ENCODE peak calls at places on chromosomes 7 and 10, in eight cellular contexts. J is hepatocyte; L is CD8-positive, alpha-beta T cell; E is tibial artery; S is BE2C; B is aorta; N is pancreas; A is HCT116. F is an unnamed sample. For H3K36me3 and H3K4me1, the result is how much of the 10 kb centered on the place peaks cover.

GRCh38 chr7:29415215-29415614 is 148.4 kb upstream of the PRR15 start:
- DNase-seq in J (no peak), L (no peak), E (no peak), S (no peak), B (no peak), N (no peak), A (no peak), F (no peak)

GRCh38 chr10:130805635-130806030 is 505.9 kb downstream of the TCERG1L start:
- DNase-seq in J (no peak), L (no peak), E (no peak), S (no peak), B (no peak), N (no peak), A (no peak), F (peak)

GRCh38 chr7:91083855-91084644 is 180.2 kb upstream of the FZD1 start:
- DNase-seq in J (peak), L (no peak), E (peak), S (no peak), B (peak), N (peak), A (no peak), F (no peak)

GRCh38 chr7:95933618-95934017 is 161.3 kb downstream of the DYNC1I1 start:
- DNase-seq in J (no peak), L (no peak), E (no peak), S (no peak), B (no peak), N (no peak), A (no peak), F (no peak)

GRCh38 chr7:19390795-19391194 is 245.6 kb upstream of the FERD3L start:
- DNase-seq in J (no peak), L (no peak), E (no peak), S (no peak), B (no peak), N (no peak), A (no peak), F (no peak)

GRCh38 chr7:47379629-47380324 is 202.1 kb downstream of the TNS3 start:
- DNase-seq in J (peak), L (no peak), E (peak), S (peak), B (peak), N (peak), A (peak), F (peak)

GRCh38 chr10:70690584-70690983 is 18.3 kb downstream of the ADAMTS14 start:
- DNase-seq in J (no peak), L (no peak), E (no peak), S (no peak), B (no peak), N (no peak), A (no peak), F (no peak)

GRCh38 chr10:29860159-29860558 is 199.2 kb downstream of the JCAD start:
- DNase-seq in J (no peak), L (no peak), E (no peak), S (no peak), B (no peak), N (no peak), A (no peak), F (no peak)

GRCh38 chr7:107130487-107131220 is 38.1 kb upstream of the HBP1 start:
- DNase-seq in J (no peak), L (no peak), E (no peak), S (no peak), B (no peak), N (no peak), A (no peak), F (no peak)

GRCh38 chr10:70176441-70176840 is 6.1 kb upstream of the SAR1A start:
- DNase-seq in J (no peak), L (no peak), E (no peak), S (no peak), B (no peak), N (no peak), A (no peak), F (no peak)

GRCh38 chr7:106947244-106947728 is 82.2 kb downstream of the PIK3CG start:
- DNase-seq in J (peak), L (peak), E (no peak), S (peak), B (no peak), N (no peak), A (peak), F (no peak)

GRCh38 chr7:79304711-79305110 is 148.8 kb downstream of the MAGI2 start:
- DNase-seq in J (no peak), L (no peak), E (no peak), S (no peak), B (no peak), N (no peak), A (no peak), F (no peak)

GRCh38 chr10:8817303-8817702 is 762.8 kb downstream of the GATA3 start:
- DNase-seq in J (no peak), L (no peak), E (no peak), S (peak), B (no peak), N (no peak), A (no peak), F (no peak)

GRCh38 chr10:22599048-22599561 is 115.3 kb downstream of the PIP4K2A start:
- DNase-seq in J (no peak), L (no peak), E (no peak), S (no peak), B (no peak), N (no peak), A (no peak), F (no peak)

GRCh38 chr7:144854839-144855424 is 19.1 kb upstream of the TPK1 start:
- DNase-seq in J (peak), L (no peak), E (no peak), S (no peak), B (no peak), N (no peak), A (peak), F (no peak)

GRCh38 chr10:49285232-49285631 is 13.7 kb upstream of the C10orf71 start:
- DNase-seq in J (no peak), L (no peak), E (no peak), S (no peak), B (no peak), N (no peak), A (no peak), F (no peak)

GRCh38 chr10:6537704-6538103 is 42.4 kb downstream of the PRKCQ start:
- DNase-seq in J (no peak), L (no peak), E (no peak), S (no peak), B (no peak), N (no peak), A (no peak), F (no peak)

GRCh38 chr7:139709460-139709859 is 68.3 kb downstream of the HIPK2 start:
- DNase-seq in J (no peak), L (no peak), E (peak), S (no peak), B (no peak), N (no peak), A (no peak), F (no peak)

GRCh38 chr10:79316671-79317431 is 30.4 kb upstream of the PPIF start:
- DNase-seq in J (no peak), L (no peak), E (no peak), S (no peak), B (peak), N (no peak), A (no peak), F (no peak)

GRCh38 chr7:30796105-30796869 is 25.1 kb downstream of the MINDY4 start:
- DNase-seq in J (peak), L (no peak), E (no peak), S (no peak), B (no peak), N (no peak), A (no peak), F (no peak)

GRCh38 chr7:151008511-151009323 is 15.6 kb downstream of the ATG9B start:
- DNase-seq in J (peak), L (peak), E (no peak), S (peak), B (peak), N (peak), A (peak), F (peak)

GRCh38 chr7:141585592-141586510 is 34.6 kb downstream of the AGK start:
- DNase-seq in J (no peak), L (no peak), E (no peak), S (no peak), B (no peak), N (no peak), A (no peak), F (no peak)

GRCh38 chr7:100789055-100789454 is 38.3 kb downstream of the EPHB4 start:
- DNase-seq in J (no peak), L (no peak), E (no peak), S (no peak), B (no peak), N (no peak), A (no peak), F (no peak)

GRCh38 chr10:49597426-49598163 is 12.5 kb upstream of the SLC18A3 start:
- DNase-seq in J (no peak), L (no peak), E (peak), S (no peak), B (no peak), N (no peak), A (no peak), F (no peak)

DNA sequence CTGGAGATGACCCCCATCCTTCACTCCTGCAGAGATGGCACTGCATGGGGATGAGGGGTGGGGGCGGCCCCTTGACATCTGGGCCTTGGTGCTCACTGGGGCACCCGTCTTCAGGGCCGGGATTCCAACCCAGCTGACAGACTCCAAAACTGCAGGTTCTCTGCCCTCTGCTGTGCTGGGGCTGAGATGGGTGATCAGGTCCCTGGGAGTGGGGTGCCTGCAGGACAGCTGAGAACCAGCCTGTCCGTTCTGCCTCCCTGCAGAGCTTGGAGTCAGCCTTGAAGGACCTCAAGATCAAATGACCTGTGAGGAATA is 14.3 kb downstream of the PDAP1 start:
- DNase-seq in J (no peak), L (no peak), E (no peak), S (no peak), B (no peak), N (no peak), A (no peak), F (no peak)
- H3K36me3 ChIP-seq in J (under half), L (half or more), E (under half), S (under half), B (under half), N (under half), A (under half), F (under half)

GRCh38 chr10:12476661-12477060 is 127.3 kb downstream of the CAMK1D start:
- DNase-seq in J (no peak), L (no peak), E (no peak), S (no peak), B (peak), N (no peak), A (no peak), F (no peak)
- H3K4me1 ChIP-seq in J (under half), L (under half), E (under half), S (under half), B (under half), N (under half), A (under half), F (under half)

DNA sequence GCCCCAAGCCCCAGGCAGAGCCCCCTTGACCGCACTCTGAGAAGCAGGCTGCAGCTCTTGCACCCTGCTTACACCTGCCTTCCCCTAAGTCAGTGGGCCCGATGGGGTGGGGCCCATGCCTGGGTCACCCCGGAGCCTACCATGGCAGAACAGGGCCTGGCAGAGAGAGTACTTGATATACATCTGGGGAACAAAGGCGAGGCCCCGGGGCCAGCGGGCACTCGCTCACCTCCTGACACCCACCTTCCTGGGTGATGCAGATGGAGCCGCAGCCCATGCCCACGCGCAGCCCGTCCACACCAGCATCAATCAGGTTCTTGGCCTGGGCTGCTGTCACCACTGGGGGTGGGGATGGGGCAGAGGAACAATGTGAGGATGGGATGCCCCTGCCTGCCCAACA is 13.4 kb downstream of the IMPDH1 start:
- DNase-seq in J (no peak), L (no peak), E (no peak), S (no peak), B (no peak), N (no peak), A (no peak), F (no peak)
- H3K36me3 ChIP-seq in J (under half), L (under half), E (under half), S (half or more), B (under half), N (under half), A (half or more), F (under half)

GRCh38 chr7:45230611-45231165 is 73.1 kb downstream of the RAMP3 start:
- DNase-seq in J (no peak), L (no peak), E (no peak), S (no peak), B (no peak), N (no peak), A (no peak), F (no peak)
- H3K4me1 ChIP-seq in J (under half), L (under half), E (under half), S (under half), B (under half), N (under half), A (under half), F (under half)

GRCh38 chr10:68665841-68666240 is 55.2 kb upstream of the CCAR1 start:
- DNase-seq in J (no peak), L (no peak), E (no peak), S (no peak), B (no peak), N (no peak), A (no peak), F (no peak)

GRCh38 chr10:68668231-68668630 is 52.8 kb upstream of the CCAR1 start:
- DNase-seq in J (no peak), L (no peak), E (no peak), S (no peak), B (no peak), N (no peak), A (no peak), F (no peak)

GRCh38 chr10:68666280-68666760 is 54.7 kb upstream of the CCAR1 start:
- DNase-seq in J (no peak), L (no peak), E (no peak), S (no peak), B (no peak), N (no peak), A (no peak), F (no peak)

DNA sequence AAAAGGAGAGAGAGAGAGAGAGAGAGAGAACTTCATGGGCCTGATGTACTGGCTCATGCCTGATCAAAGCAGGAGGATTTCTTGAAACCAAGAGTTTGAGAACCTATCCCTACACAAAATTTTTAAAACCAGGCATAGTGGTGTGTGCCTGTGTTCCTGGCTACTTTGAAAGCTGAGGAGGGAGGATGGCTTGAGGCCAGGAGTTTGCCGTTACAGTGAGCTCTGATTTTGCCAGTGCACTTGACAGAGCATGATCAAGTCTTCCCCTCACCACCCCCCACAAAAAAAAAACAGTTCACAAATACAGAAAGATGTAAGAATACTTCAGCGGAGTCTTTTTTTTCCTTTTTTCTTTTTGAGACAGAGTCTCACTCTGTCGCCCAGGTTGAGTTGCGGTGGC is 52.1 kb upstream of the CCAR1 start:
- DNase-seq in J (no peak), L (no peak), E (no peak), S (no peak), B (no peak), N (no peak), A (no peak), F (no peak)
- H3K36me3 ChIP-seq in J (under half), L (under half), E (under half), S (under half), B (under half), N (under half), A (under half), F (under half)

F was measured in kidney.